ENCODE peak calls at places on chromosome 15, in four cellular contexts. C is hepatocyte, L is HCT116, Y is esophagus squamous epithelium. I is an unnamed sample. For H3K4me1, the result is how much of the 10 kb centered on the place peaks cover.

GRCh38 chr15:82647045-82647834 is at the start of gene CPEB1:
- DNase-seq in C (peak), L (no peak), Y (no peak), I (peak)

GRCh38 chr15:36887214-36888017 is 212.9 kb downstream of the MEIS2 start:
- DNase-seq in C (peak), L (no peak), Y (no peak), I (no peak)

GRCh38 chr15:41443275-41443674 is 26.4 kb downstream of the RTF1 start:
- DNase-seq in C (no peak), L (no peak), Y (no peak), I (no peak)

GRCh38 chr15:35630570-35630969 is 84.6 kb upstream of the DPH6 start:
- DNase-seq in C (peak), L (no peak), Y (no peak), I (no peak)

GRCh38 chr15:57377478-57377847 is 1.2 kb downstream of the CGNL1 start:
- DNase-seq in C (no peak), L (peak), Y (no peak), I (no peak)

GRCh38 chr15:96888764-96889163 is 558.3 kb downstream of the NR2F2 start:
- DNase-seq in C (no peak), L (no peak), Y (no peak), I (no peak)

GRCh38 chr15:45549831-45550230 is 27.3 kb upstream of the SLC30A4 start:
- DNase-seq in C (no peak), L (no peak), Y (no peak), I (no peak)

GRCh38 chr15:33086500-33087141 is 107.9 kb downstream of the FMN1 start:
- DNase-seq in C (peak), L (peak), Y (no peak), I (no peak)

GRCh38 chr15:64901141-64901540 is 10.6 kb upstream of the ANKDD1A start:
- DNase-seq in C (no peak), L (no peak), Y (no peak), I (no peak)

GRCh38 chr15:78422571-78423340 is 15.3 kb upstream of the IREB2 start:
- DNase-seq in C (peak), L (peak), Y (no peak), I (peak)

GRCh38 chr15:49831206-49831965 is 210.5 kb downstream of the DTWD1 start:
- DNase-seq in C (peak), L (no peak), Y (no peak), I (no peak)

GRCh38 chr15:85964471-85964870 is 115.2 kb upstream of the AGBL1 start:
- DNase-seq in C (no peak), L (no peak), Y (no peak), I (no peak)

GRCh38 chr15:38059665-38060064 is 125.2 kb downstream of the TMCO5A start:
- DNase-seq in C (no peak), L (no peak), Y (no peak), I (no peak)

GRCh38 chr15:50182233-50183013 is 427 bp downstream of the SLC27A2 start:
- DNase-seq in C (peak), L (peak), Y (no peak), I (peak)

GRCh38 chr15:51341366-51342248 is at the start of gene GLDN:
- DNase-seq in C (peak), L (no peak), Y (no peak), I (no peak)

GRCh38 chr15:29687939-29688884 is 134.1 kb downstream of the TJP1 start:
- DNase-seq in C (no peak), L (no peak), Y (no peak), I (peak)

GRCh38 chr15:89416339-89417183 is 79.8 kb downstream of the RHCG start:
- DNase-seq in C (peak), L (peak), Y (no peak), I (peak)

GRCh38 chr15:90016721-90017120 is 15.6 kb downstream of the ZNF710 start:
- DNase-seq in C (no peak), L (no peak), Y (no peak), I (no peak)

GRCh38 chr15:38454687-38455071 is 752 bp downstream of the FAM98B start:
- DNase-seq in C (peak), L (no peak), Y (no peak), I (no peak)

GRCh38 chr15:43126358-43126757 is 7.0 kb upstream of the TMEM62 start:
- DNase-seq in C (no peak), L (no peak), Y (no peak), I (no peak)

GRCh38 chr15:58241872-58242271 is 103.7 kb downstream of the AQP9 start:
- DNase-seq in C (no peak), L (no peak), Y (no peak), I (no peak)

GRCh38 chr15:45728641-45729040 is 93.8 kb downstream of the SQOR start:
- DNase-seq in C (no peak), L (no peak), Y (no peak), I (no peak)

GRCh38 chr15:28125673-28126651 is 26.8 kb upstream of the OCA2 start:
- DNase-seq in C (peak), L (peak), Y (no peak), I (no peak)

GRCh38 chr15:92277776-92278175 is 115.9 kb upstream of the ST8SIA2 start:
- DNase-seq in C (peak), L (peak), Y (no peak), I (no peak)

GRCh38 chr15:89003865-89004725 is 84.2 kb upstream of the ABHD2 start:
- DNase-seq in C (peak), L (no peak), Y (no peak), I (no peak)

GRCh38 chr15:42018306-42019224 is 2.3 kb downstream of the PLA2G4E start:
- DNase-seq in C (no peak), L (no peak), Y (no peak), I (peak)

GRCh38 chr15:67114046-67114445 is 48.6 kb downstream of the SMAD3 start:
- DNase-seq in C (no peak), L (no peak), Y (no peak), I (no peak)

GRCh38 chr15:67227431-67227830 is 27.0 kb downstream of the AAGAB start:
- DNase-seq in C (no peak), L (no peak), Y (no peak), I (no peak)

DNA sequence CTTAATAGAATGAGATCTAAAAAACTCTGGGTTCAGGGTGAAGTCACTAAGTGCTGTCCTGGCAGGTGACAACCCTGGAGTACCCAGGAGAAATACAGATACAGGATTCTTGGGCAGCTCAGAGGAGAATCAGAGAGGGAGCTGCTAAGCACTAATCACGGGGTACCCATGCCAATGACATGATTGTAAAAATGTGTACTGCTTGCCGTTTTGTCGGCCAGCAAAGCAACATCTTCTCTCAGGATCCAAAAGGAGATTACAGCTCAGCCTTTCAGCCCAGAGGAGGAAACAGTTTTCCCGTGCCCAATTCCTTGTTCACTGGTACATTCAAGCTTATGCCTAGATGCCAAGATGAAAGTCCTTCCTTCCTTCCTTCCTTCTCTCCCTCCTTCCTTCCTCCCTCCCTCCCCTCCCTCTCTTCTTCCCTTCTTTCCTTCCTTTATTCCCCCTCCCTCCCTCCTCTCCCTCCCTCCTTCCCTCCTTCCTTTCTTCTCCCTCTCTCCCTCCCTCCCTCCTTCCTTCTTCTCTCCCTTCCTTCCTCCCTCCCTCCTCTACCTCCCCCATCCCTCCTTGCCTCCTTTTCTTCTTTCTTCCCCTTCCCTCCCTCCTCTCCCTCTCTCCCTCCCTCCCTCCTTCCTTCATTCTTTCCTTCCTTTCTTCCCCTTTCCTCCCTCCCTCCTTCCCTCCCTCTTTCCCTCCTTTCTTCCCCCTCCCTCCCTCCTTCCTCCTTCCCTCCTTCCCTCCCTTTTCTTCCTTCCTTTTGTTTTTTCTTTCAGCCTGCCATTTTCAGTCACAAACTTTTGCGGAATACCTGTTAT is 4.1 kb upstream of the MINAR1 start:
- DNase-seq in C (no peak), L (no peak), Y (no peak), I (no peak)
- H3K4me1 ChIP-seq in C (under half), L (under half), Y (under half), I (under half)

DNA sequence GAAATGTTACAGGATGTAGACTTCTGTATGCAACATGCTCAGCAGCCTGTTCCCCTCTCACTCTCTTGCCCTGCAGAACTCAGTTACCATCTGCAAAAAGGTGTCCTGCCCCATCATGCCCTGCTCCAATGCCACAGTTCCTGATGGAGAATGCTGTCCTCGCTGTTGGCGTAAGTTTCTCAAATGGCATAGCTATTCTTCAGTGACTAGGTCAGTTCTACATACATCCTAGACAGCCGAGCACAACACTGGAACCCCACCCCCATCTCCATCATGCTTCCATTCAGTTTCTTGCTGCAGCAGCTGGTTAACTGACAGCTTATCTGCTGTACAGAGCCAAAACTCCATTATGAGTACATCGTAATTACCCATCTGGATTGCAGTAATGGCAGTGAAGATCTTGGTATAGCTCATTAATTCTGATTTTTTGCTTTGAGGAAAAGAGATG is 4.5 kb downstream of the THBS1 start:
- DNase-seq in C (no peak), L (no peak), Y (no peak), I (no peak)
- H3K27ac ChIP-seq in C (no peak), L (no peak), Y (peak), I (peak)

DNA sequence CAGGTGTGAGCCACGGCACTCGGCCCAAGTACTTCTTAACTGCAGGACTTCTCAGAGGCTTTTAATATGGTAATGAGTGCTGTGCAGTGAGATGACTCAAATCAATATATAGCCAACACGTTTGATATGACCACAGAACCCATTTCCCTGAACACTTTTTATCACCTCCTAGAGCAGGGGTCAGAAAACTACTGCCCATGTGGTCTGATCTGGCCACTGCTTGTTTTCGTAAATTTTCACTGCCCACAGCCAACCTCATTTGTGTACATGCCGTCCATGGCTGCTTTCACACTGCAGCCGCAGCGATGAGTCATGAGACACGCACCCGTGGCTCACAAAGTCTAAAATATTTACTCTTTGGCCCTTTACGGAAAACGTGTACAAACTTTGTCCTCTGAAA is 179.2 kb downstream of the RORA start:
- DNase-seq in C (peak), L (no peak), Y (no peak), I (no peak)
- H3K4me3 ChIP-seq in C (no peak), L (no peak), Y (no peak), I (no peak)

GRCh38 chr15:101478701-101479341 is 10.7 kb downstream of the PCSK6 start:
- DNase-seq in C (no peak), L (no peak), Y (no peak), I (no peak)
- H3K4me1 ChIP-seq in C (under half), L (under half), Y (under half), I (under half)

GRCh38 chr15:68302729-68303128 is 25.2 kb downstream of the FEM1B start:
- DNase-seq in C (no peak), L (no peak), Y (no peak), I (no peak)

GRCh38 chr15:68304611-68305337 is 27.2 kb downstream of the FEM1B start:
- DNase-seq in C (peak), L (no peak), Y (no peak), I (no peak)

GRCh38 chr15:68303134-68303533 is 25.6 kb downstream of the FEM1B start:
- DNase-seq in C (no peak), L (no peak), Y (no peak), I (no peak)

GRCh38 chr15:68305420-68305871 is 27.9 kb downstream of the FEM1B start:
- DNase-seq in C (no peak), L (no peak), Y (no peak), I (no peak)

DNA sequence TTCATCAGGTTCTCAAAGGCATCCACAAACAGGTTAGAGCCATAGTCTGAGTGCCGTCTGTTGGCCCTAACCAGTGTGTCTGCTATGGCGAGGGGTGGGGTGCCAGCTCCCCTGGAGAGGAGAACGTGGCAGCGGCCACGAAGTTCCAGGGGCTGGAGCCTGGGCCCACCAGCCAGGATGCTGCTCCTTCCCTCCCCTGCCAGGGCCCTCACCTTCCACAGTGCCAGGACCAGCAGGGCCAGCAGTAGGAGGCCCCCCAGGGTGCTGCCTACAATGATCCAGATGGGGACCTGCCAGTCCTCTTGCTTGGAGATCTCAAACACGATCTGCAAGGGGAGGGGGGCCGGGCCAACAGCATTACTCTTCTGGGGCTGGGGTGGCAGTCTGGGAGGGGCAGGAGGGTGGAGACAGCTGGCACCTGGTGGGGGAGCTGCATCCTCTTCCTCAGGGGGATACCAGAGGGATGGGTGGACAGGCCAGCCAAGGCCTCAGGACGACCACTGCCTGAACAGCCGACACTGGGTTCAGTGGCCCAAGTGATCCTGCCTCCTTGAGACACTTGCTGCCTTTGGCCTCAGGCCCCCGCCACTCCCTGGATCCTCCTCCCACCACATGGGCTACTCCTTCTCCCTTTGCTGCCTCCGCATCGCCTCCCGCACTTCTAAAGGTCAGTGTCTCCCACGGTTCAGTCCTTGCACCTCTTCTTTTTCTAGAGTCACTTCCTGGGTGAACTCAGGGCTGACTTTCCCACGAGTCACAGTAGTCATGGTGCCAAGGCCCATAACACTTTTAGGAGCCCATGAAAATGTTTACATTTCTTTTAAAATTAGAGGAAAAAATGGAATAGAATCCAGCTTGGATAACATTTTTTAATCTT is 26.3 kb downstream of the FEM1B start:
- DNase-seq in C (no peak), L (no peak), Y (no peak), I (no peak)
- H3K27ac ChIP-seq in C (no peak), L (no peak), Y (no peak), I (no peak)

GRCh38 chr15:71008250-71008870 is 106.9 kb upstream of the THSD4 start:
- DNase-seq in C (no peak), L (no peak), Y (no peak), I (no peak)
- H3K4me3 ChIP-seq in C (no peak), L (no peak), Y (no peak), I (no peak)

GRCh38 chr15:59355730-59356129 is 16.9 kb downstream of the MYO1E start:
- DNase-seq in C (no peak), L (no peak), Y (no peak), I (no peak)
- H3K4me1 ChIP-seq in C (under half), L (under half), Y (under half), I (under half)

GRCh38 chr15:53625962-53626845 is 133.3 kb downstream of the WDR72 start:
- DNase-seq in C (no peak), L (no peak), Y (no peak), I (no peak)
- H3K27ac ChIP-seq in C (no peak), L (no peak), Y (no peak), I (no peak)

DNA sequence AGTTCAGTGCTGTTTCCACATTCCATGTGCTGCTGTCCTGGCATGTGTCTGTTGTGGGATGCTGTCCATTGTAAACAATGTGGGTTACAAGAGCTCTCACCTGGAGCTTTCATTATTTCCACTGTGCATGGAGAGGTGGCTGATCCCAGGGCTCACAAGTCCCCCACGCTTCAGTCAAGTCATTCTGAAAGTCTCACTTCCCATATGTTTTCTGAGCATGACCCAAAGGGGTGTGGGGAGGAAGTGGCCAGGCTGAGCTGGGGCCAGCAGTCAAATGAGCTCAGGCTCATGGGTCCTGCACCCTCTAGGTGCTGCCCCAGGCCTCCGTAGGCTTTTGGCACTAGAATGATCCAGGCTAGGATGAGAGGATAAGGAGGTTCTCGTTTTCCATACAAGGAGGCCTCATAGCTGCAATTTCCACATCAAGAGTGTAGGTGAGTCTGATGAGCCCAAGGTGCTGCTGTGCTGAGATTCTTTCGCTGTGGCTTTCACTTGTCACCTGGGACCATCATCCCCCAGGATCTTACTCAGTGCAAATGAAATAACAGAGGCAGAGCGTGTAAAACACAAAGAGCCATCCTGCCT is 22.0 kb downstream of the STARD5 start:
- DNase-seq in C (no peak), L (no peak), Y (no peak), I (peak)
- H3K4me3 ChIP-seq in C (no peak), L (no peak), Y (no peak), I (no peak)

GRCh38 chr15:31338879-31339557 is 12.4 kb downstream of the KLF13 start:
- DNase-seq in C (peak), L (no peak), Y (no peak), I (peak)
- H3K4me1 ChIP-seq in C (under half), L (under half), Y (half or more), I (under half)